ENCODE peak calls at places on chromosomes 6 and 20, in eight cellular contexts. P is CD4-positive, alpha-beta T cell; Z is heart left ventricle; C is effector memory CD4-positive, alpha-beta T cell; K is A549; A is tibial nerve; U is ovary; G is naive thymus-derived CD4-positive, alpha-beta T cell. O is an unnamed sample.

GRCh38 chr20:15900443-15900842 is 672.8 kb downstream of the KIF16B start:
- DNase-seq in G (no peak), U (no peak), P (no peak), C (no peak), Z (no peak), A (no peak), K (no peak), O (no peak)

GRCh38 chr6:147468634-147469033 is 39.9 kb upstream of the SAMD5 start:
- DNase-seq in A (no peak), K (no peak), U (no peak), P (no peak), Z (no peak), C (no peak), G (no peak), O (no peak)

GRCh38 chr20:11935754-11936551 is 18.3 kb downstream of the BTBD3 start:
- DNase-seq in P (no peak), K (no peak), U (no peak), G (no peak), C (no peak), Z (no peak), A (no peak), O (no peak)

GRCh38 chr20:54111460-54111859 is 41.1 kb upstream of the BCAS1 start:
- DNase-seq in U (no peak), Z (no peak), C (no peak), A (no peak), G (no peak), P (no peak), K (no peak), O (no peak)

GRCh38 chr6:127051571-127052260 is 66.8 kb upstream of the RSPO3 start:
- DNase-seq in U (no peak), P (no peak), G (no peak), C (no peak), A (no peak), Z (no peak), K (no peak), O (no peak)

GRCh38 chr6:683742-684440 is 9.0 kb downstream of the EXOC2 start:
- DNase-seq in C (no peak), G (no peak), A (no peak), K (no peak), Z (no peak), P (no peak), U (peak; percentile 28), O (no peak)

GRCh38 chr6:53161481-53162009 is 12.9 kb upstream of the GCM1 start:
- DNase-seq in C (no peak), P (no peak), G (no peak), K (no peak), A (no peak), Z (no peak), U (no peak), O (no peak)

GRCh38 chr6:52373294-52373693 is 11.3 kb downstream of the PAQR8 start:
- DNase-seq in P (no peak), A (no peak), C (no peak), U (no peak), K (no peak), Z (no peak), G (no peak), O (no peak)

GRCh38 chr20:37673429-37673828 is 20.4 kb upstream of the CTNNBL1 start:
- DNase-seq in G (no peak), U (no peak), P (no peak), K (no peak), C (no peak), A (no peak), Z (no peak), O (no peak)

GRCh38 chr6:138434915-138435314 is 30.9 kb downstream of the HEBP2 start:
- DNase-seq in K (no peak), P (no peak), A (no peak), C (no peak), U (no peak), Z (no peak), G (no peak), O (no peak)

GRCh38 chr20:16916165-16916564 is 168.0 kb downstream of the OTOR start:
- DNase-seq in P (no peak), C (no peak), Z (no peak), U (no peak), G (no peak), K (no peak), A (no peak), O (no peak)

GRCh38 chr20:20530428-20531151 is 162.7 kb downstream of the INSM1 start:
- DNase-seq in C (no peak), K (no peak), A (no peak), U (no peak), G (no peak), P (no peak), Z (no peak), O (no peak)

GRCh38 chr6:13267142-13267621 is 61.2 kb downstream of the TBC1D7 start:
- DNase-seq in A (no peak), K (no peak), P (no peak), U (no peak), C (no peak), G (no peak), Z (no peak), O (no peak)
- H3K27ac ChIP-seq in A (no peak overlapping the region), K (no peak overlapping the region), P (no peak overlapping the region), U (no peak overlapping the region), C (no peak overlapping the region), G (no peak overlapping the region), Z (no peak overlapping the region), O (no peak overlapping the region)

GRCh38 chr6:136787726-136788068 is 4.6 kb downstream of the MAP3K5 start:
- DNase-seq in K (no peak), C (no peak), G (no peak), P (no peak), Z (no peak), U (no peak), A (no peak), O (no peak)

GRCh38 chr6:136784910-136785746 is 7.1 kb downstream of the MAP3K5 start:
- DNase-seq in G (peak; percentile 29), K (no peak), Z (peak; percentile 68), A (peak; percentile 21), P (peak; percentile 25), U (peak; percentile 59), C (no peak), O (peak; percentile 86)

GRCh38 chr6:136790411-136791295 is 1.6 kb downstream of the MAP3K5 start:
- DNase-seq in C (no peak), U (no peak), Z (no peak), A (no peak), P (no peak), K (no peak), G (no peak), O (no peak)

GRCh38 chr6:136786708-136787107 is 5.6 kb downstream of the MAP3K5 start:
- DNase-seq in A (no peak), K (no peak), Z (no peak), U (no peak), G (no peak), P (no peak), C (no peak), O (no peak)

GRCh38 chr6:136788069-136788902 is 4.0 kb downstream of the MAP3K5 start:
- DNase-seq in Z (no peak), G (peak; percentile 51), A (no peak), U (no peak), C (no peak), P (no peak), K (no peak), O (no peak)
- H3K27ac ChIP-seq in Z (peak overlapping the region; percentile 82), G (no peak overlapping the region), A (peak overlapping the region; percentile 48), U (peak overlapping the region; percentile 98), C (peak overlapping the region; percentile 50), P (peak overlapping the region; percentile 26), K (no peak overlapping the region), O (peak overlapping the region; percentile 11)

GRCh38 chr6:66189915-66190314 is 482.9 kb upstream of the EYS start:
- DNase-seq in U (no peak), C (no peak), P (no peak), G (no peak), A (no peak), K (no peak), Z (no peak), O (no peak)

GRCh38 chr6:66179363-66179762 is 472.3 kb upstream of the EYS start:
- DNase-seq in A (no peak), U (no peak), K (no peak), P (no peak), C (no peak), Z (no peak), G (no peak), O (no peak)

DNA sequence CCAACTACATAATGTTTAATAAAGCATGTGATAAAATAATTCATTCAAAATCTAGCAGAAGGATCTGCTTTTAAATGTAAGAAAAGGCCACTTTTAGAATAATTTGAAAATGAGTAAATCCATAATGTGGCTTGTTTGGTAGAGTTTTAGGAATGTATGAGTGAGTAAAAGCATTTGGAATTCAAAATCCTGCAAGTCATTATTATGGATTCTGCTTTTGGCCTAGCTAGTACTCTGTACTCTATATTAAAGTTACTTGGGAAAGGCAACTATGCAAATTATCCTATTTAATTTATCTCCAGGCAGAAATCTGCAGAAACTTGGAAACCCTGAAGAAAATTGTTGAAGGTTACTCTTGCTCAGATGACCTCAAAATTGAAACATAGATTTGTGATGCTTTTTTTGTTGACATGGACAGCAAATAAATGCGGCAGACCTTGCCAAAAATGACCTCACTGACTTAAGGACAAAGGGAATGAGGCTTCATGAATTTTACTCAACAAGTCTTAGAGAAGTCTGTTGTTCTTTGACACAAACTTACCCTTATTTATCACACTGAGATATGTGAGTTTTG is 477.0 kb upstream of the EYS start:
- DNase-seq in G (no peak), Z (no peak), P (no peak), K (no peak), U (no peak), C (no peak), A (no peak), O (no peak)
- H3K27ac ChIP-seq in G (no peak overlapping the region), Z (no peak overlapping the region), P (no peak overlapping the region), K (no peak overlapping the region), U (no peak overlapping the region), C (no peak overlapping the region), A (no peak overlapping the region), O (no peak overlapping the region)

GRCh38 chr20:62398120-62398821 is 8.8 kb downstream of the CABLES2 start:
- DNase-seq in G (no peak), Z (no peak), U (no peak), C (no peak), P (no peak), A (no peak), K (no peak), O (no peak)

GRCh38 chr20:62400541-62400940 is 6.5 kb downstream of the CABLES2 start:
- DNase-seq in A (no peak), C (no peak), Z (no peak), G (no peak), K (no peak), P (no peak), U (no peak), O (no peak)

GRCh38 chr20:62402456-62402855 is 4.6 kb downstream of the CABLES2 start:
- DNase-seq in U (no peak), G (no peak), K (no peak), A (no peak), P (no peak), C (no peak), Z (no peak), O (no peak)

GRCh38 chr20:62401331-62401779 is 5.7 kb downstream of the CABLES2 start:
- DNase-seq in C (no peak), U (no peak), Z (no peak), G (no peak), P (no peak), K (peak; percentile 35), A (no peak), O (no peak)

DNA sequence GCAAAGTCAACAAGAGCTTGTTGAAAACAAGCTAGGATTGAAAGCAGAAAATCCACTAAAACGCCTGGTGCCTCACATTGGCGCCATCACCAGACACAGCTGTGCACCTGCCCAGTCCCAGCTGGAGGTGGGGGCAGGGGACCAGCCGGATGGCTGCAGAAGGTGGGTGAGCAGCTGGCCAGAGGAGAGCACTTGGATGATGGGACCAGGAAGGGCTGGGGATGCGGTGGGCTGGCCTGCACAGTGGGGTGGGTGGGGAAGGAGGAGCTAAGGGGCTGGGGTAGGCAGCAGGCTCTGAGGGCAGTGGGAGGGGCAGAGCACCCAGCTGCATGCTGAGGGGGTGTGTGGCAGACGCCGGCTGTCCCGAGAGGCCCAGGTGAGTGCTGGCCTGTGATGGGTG is 7.1 kb downstream of the CABLES2 start:
- DNase-seq in K (no peak), G (no peak), A (no peak), Z (no peak), C (no peak), U (no peak), P (no peak), O (no peak)
- H3K27ac ChIP-seq in K (no peak overlapping the region), G (no peak overlapping the region), A (no peak overlapping the region), Z (no peak overlapping the region), C (no peak overlapping the region), U (no peak overlapping the region), P (no peak overlapping the region), O (no peak overlapping the region)

O was measured in adrenal gland.